ENCODE peak calls at places on chromosome 10, in seven cellular contexts. W, L, U, V, J, Y and P are unnamed samples.

GRCh38 chr10:13993634-13994033 is 337.1 kb downstream of the FRMD4A start:
- DNase-seq in W (no peak), L (no peak), U (no peak), V (no peak), J (no peak), Y (no peak), P (no peak)

GRCh38 chr10:51574248-51575067 is 124.9 kb downstream of the CSTF2T start:
- DNase-seq in W (no peak), L (no peak), U (no peak), V (no peak), J (no peak), Y (no peak), P (no peak)

GRCh38 chr10:81875680-81876252 is 772 bp downstream of the NRG3 start:
- DNase-seq in W (no peak), L (no peak), U (no peak), V (no peak), J (no peak), Y (peak; percentile 53), P (no peak)

GRCh38 chr10:24642921-24643678 is 80.6 kb downstream of the ARHGAP21 start:
- DNase-seq in W (no peak), L (no peak), U (peak; percentile 35), V (no peak), J (peak; percentile 32), Y (no peak), P (no peak)

GRCh38 chr10:6579904-6580278 is at the start of gene PRKCQ:
- DNase-seq in W (no peak), L (no peak), U (no peak), V (no peak), J (no peak), Y (no peak), P (no peak)

GRCh38 chr10:122232781-122233180 is 38.3 kb upstream of the BTBD16 start:
- DNase-seq in W (no peak), L (no peak), U (no peak), V (no peak), J (no peak), Y (no peak), P (no peak)

GRCh38 chr10:104435822-104436221 is 82.2 kb downstream of the CFAP58 start:
- DNase-seq in W (no peak), L (no peak), U (no peak), V (no peak), J (no peak), Y (no peak), P (no peak)

GRCh38 chr10:784759-785538 is 95.5 kb upstream of the DIP2C start:
- DNase-seq in W (peak; percentile 44), L (no peak), U (peak; percentile 43), V (peak; percentile 69), J (peak; percentile 2), Y (peak; percentile 59), P (no peak)

GRCh38 chr10:116272497-116273221 is at the start of gene GFRA1:
- DNase-seq in W (no peak), L (no peak), U (no peak), V (no peak), J (no peak), Y (peak; percentile 72), P (no peak)

GRCh38 chr10:31686566-31686965 is 242.1 kb downstream of the ARHGAP12 start:
- DNase-seq in W (no peak), L (no peak), U (no peak), V (no peak), J (no peak), Y (no peak), P (no peak)
- H3K9me3 ChIP-seq in W (peaks cover 19% of the 10 kb centered on the region), L (peaks cover 4% of the 10 kb centered on the region), U (no peaks in the 10 kb centered on the region), V (peaks cover 51% of the 10 kb centered on the region), J (peaks cover 28% of the 10 kb centered on the region), Y (peaks cover 10% of the 10 kb centered on the region), P (peaks cover 15% of the 10 kb centered on the region)

GRCh38 chr10:60942604-60943269 is 1.2 kb downstream of the RHOBTB1 start:
- DNase-seq in W (peak; percentile 4), L (no peak), U (peak; percentile 8), V (peak; percentile 37), J (peak; percentile 74), Y (peak; percentile 61), P (peak; percentile 12)
- H3K27ac ChIP-seq in W (peak overlapping the region; percentile 96), L (peak overlapping the region; percentile 69), U (peak overlapping the region; percentile 88), V (peak overlapping the region; percentile 98), J (peak overlapping the region; percentile 62), Y (peak overlapping the region; percentile 81), P (no peak overlapping the region)

DNA sequence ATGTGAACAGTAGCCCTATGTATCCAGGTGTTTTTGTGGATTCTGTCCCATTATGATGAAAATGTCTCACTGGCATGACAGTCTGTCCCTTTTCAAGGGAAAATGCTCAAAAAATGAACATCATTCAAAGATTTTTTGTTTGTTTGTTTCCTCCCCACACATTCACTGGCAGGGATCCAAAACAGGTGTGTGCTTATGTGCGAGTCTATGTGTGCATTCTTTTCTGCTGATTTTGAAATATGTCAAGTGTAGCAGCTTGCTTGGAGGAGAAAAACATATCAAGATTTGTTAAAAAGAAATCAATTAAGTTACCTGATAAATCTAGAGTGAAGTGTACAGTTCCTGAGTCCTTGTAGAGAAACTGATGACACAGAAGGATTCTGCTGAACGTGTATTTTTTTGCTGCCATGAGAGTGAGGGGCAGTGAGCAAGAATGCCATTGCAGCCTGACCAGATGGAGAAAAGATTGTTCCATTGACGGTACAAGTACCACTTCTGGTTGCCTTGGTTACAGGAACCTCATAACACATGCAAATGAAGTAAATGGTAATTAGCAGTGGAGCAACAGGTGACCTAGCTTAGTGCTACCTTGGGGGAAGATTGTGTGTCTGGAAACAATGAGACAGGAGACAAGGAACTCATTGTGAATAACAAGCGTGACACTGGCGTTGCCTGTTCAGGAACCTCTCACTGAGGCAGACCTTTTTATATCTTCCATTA is 277.4 kb upstream of the PHYHIPL start:
- DNase-seq in W (no peak), L (no peak), U (no peak), V (no peak), J (no peak), Y (no peak), P (no peak)
- H3K9me3 ChIP-seq in W (no peaks in the 10 kb centered on the region), L (no peaks in the 10 kb centered on the region), U (no peaks in the 10 kb centered on the region), V (no peaks in the 10 kb centered on the region), J (no peaks in the 10 kb centered on the region), Y (no peaks in the 10 kb centered on the region), P (no peaks in the 10 kb centered on the region)

GRCh38 chr10:25982107-25982506 is 48.1 kb downstream of the MYO3A start:
- DNase-seq in W (no peak), L (no peak), U (no peak), V (no peak), J (no peak), Y (no peak), P (no peak)
- H3K27ac ChIP-seq in W (no peak overlapping the region), L (no peak overlapping the region), U (no peak overlapping the region), V (no peak overlapping the region), J (no peak overlapping the region), Y (no peak overlapping the region), P (no peak overlapping the region)

DNA sequence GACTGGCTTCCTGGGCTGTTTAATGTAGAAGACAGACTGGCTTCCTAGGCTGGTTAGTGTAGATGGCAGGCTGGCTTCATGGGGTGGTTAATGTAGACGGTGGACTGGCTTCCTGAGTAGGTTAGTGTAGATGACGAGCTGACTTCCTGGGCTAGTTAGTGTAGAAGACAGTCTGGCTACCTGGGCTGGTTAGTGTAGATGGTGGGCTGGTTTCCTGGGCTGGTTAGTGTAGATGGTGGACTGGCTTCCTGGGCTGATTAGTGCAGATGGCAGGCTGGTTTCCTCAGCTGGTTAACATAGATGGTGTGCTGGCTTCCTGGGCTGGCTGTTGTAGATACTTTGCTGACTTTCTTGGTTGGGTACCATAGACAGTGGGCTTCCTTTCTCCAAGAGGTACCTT is 122.9 kb upstream of the PPP2R2D start:
- DNase-seq in W (no peak), L (no peak), U (no peak), V (peak; percentile 3), J (no peak), Y (no peak), P (no peak)
- H3K9me3 ChIP-seq in W (peaks cover 17% of the 10 kb centered on the region), L (peaks cover 18% of the 10 kb centered on the region), U (no peaks in the 10 kb centered on the region), V (peaks cover 38% of the 10 kb centered on the region), J (peaks cover 30% of the 10 kb centered on the region), Y (peaks cover 8% of the 10 kb centered on the region), P (peaks cover 24% of the 10 kb centered on the region)

DNA sequence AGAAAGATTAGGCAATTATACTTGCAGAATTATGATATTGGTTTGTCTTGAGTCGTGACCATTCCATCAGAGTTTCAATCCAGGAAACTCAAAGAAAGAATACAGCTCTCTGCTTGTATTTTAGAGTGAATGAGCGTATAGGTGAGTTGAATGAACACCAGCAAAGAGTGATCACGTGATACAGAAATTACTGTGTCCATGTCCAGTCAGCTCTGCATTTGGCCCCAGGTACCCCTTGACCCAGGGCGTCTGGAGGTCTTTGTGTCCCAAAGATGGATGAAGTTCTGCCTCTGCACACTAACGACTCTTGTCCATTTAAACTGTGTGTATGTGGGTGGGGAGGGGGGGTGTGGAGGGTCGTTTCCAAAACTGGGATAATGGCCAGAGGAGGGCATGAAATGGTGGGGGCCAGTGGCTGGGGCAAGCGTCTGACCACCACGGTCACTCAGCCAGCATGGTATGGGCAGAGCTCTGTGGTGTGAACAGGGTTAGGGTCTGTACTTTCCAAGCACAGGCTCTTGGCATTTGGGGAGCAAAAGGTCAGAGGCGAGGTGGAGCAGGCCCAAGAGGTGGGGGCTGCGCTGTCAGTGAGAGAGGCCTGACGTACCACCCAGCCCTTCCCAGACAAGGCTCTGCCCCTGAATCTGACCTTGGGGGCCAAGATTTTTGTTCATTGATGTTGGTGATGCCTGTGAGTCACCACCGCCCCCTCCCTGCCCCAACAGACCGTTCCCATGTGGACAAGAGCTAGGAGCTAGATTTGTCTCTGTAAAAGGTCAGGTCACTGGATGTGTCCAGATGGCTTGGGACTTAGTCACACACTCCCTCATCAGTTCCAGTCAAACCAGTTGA is 1.4 kb downstream of the PTPRE start:
- DNase-seq in W (no peak), L (no peak), U (no peak), V (no peak), J (no peak), Y (no peak), P (no peak)
- H3K27ac ChIP-seq in W (no peak overlapping the region), L (no peak overlapping the region), U (no peak overlapping the region), V (peak overlapping the region; percentile 87), J (no peak overlapping the region), Y (no peak overlapping the region), P (no peak overlapping the region)

GRCh38 chr10:9845075-9845474 is 1172.6 kb upstream of the CELF2 start:
- DNase-seq in W (no peak), L (no peak), U (no peak), V (no peak), J (no peak), Y (no peak), P (no peak)
- H3K9me3 ChIP-seq in W (peaks cover 3% of the 10 kb centered on the region), L (no peaks in the 10 kb centered on the region), U (no peaks in the 10 kb centered on the region), V (peaks cover 17% of the 10 kb centered on the region), J (no peaks in the 10 kb centered on the region), Y (no peaks in the 10 kb centered on the region), P (no peaks in the 10 kb centered on the region)